ENCODE peak calls at places on chromosome 16, in ten cellular contexts. G is hypothalamus; Z is HL-60; N is C1 segment of cervical spinal cord; B is BE2C; L is NCI-H345; V is activated naive CD4-positive, alpha-beta T cell treated with anti-CD3 and anti-CD28 coated beads, Interleukin-2, amount 10 ng/mL, durations not matched to agents 7 days and 5 days; H is neural crest cell; P is B cell; I is glutamatergic neuron. S is an unnamed sample.

GRCh38 chr16:55965099-55965498 is 89.9 kb upstream of the CES5A start:
- DNase-seq in G (no peak), Z (no peak), N (no peak), B (no peak), L (no peak), V (no peak), H (no peak), P (no peak), I (no peak), S (no peak)

GRCh38 chr16:85387171-85387507 is 226.0 kb upstream of the GSE1 start:
- DNase-seq in G (no peak), Z (no peak), N (no peak), B (no peak), L (no peak), V (peak), H (no peak), P (no peak), I (no peak), S (no peak)

GRCh38 chr16:84548971-84549844 is 44.7 kb upstream of the MEAK7 start:
- DNase-seq in G (no peak), Z (no peak), N (no peak), B (no peak), L (no peak), V (peak), H (no peak), P (no peak), I (no peak), S (no peak)

GRCh38 chr16:49262501-49262900 is 19.1 kb downstream of the CBLN1 start:
- DNase-seq in G (no peak), Z (no peak), N (no peak), B (no peak), L (no peak), V (no peak), H (no peak), P (no peak), I (no peak), S (no peak)

GRCh38 chr16:53865492-53865863 is 161.5 kb downstream of the FTO start:
- DNase-seq in G (no peak), Z (peak), N (no peak), B (no peak), L (no peak), V (no peak), H (no peak), P (no peak), I (no peak), S (no peak)

GRCh38 chr16:82580293-82580900 is 46.4 kb upstream of the CDH13 start:
- DNase-seq in G (peak), Z (peak), N (no peak), B (no peak), L (peak), V (no peak), H (no peak), P (no peak), I (no peak), S (peak)

GRCh38 chr16:88804173-88804551 is 573 bp downstream of the CDT1 start:
- DNase-seq in G (no peak), Z (no peak), N (no peak), B (no peak), L (no peak), V (no peak), H (no peak), P (no peak), I (no peak), S (no peak)

GRCh38 chr16:83409347-83409746 is 398.4 kb upstream of the HSBP1 start:
- DNase-seq in G (no peak), Z (no peak), N (no peak), B (no peak), L (no peak), V (no peak), H (no peak), P (no peak), I (no peak), S (peak)

GRCh38 chr16:15857779-15858560 is 1.1 kb upstream of the MYH11 start:
- DNase-seq in G (no peak), Z (no peak), N (no peak), B (peak), L (no peak), V (no peak), H (peak), P (no peak), I (peak), S (peak)

GRCh38 chr16:81324808-81325207 is 10.0 kb downstream of the GAN start:
- DNase-seq in G (no peak), Z (no peak), N (no peak), B (no peak), L (no peak), V (no peak), H (no peak), P (no peak), I (no peak), S (no peak)

GRCh38 chr16:11232852-11233726 is 22.9 kb downstream of the SOCS1 start:
- DNase-seq in G (no peak), Z (peak), N (no peak), B (no peak), L (no peak), V (peak), H (no peak), P (peak), I (no peak), S (peak)

GRCh38 chr16:85029413-85029794 is 1.8 kb downstream of the KIAA0513 start:
- DNase-seq in G (no peak), Z (no peak), N (peak), B (peak), L (no peak), V (peak), H (no peak), P (no peak), I (no peak), S (no peak)

GRCh38 chr16:62540496-62540895 is 504.3 kb upstream of the CDH8 start:
- DNase-seq in G (no peak), Z (no peak), N (no peak), B (peak), L (no peak), V (no peak), H (no peak), P (no peak), I (no peak), S (no peak)

GRCh38 chr16:17396762-17397498 is 73.8 kb downstream of the XYLT1 start:
- DNase-seq in G (no peak), Z (no peak), N (no peak), B (peak), L (peak), V (no peak), H (no peak), P (no peak), I (no peak), S (peak)

GRCh38 chr16:27924411-27925118 is 138.9 kb downstream of the GSG1L start:
- DNase-seq in G (no peak), Z (no peak), N (no peak), B (no peak), L (no peak), V (no peak), H (no peak), P (no peak), I (no peak), S (no peak)

GRCh38 chr16:81357711-81358270 is 43.0 kb downstream of the GAN start:
- DNase-seq in G (no peak), Z (no peak), N (no peak), B (no peak), L (no peak), V (no peak), H (no peak), P (no peak), I (no peak), S (no peak)

GRCh38 chr16:65413861-65414260 is 292.0 kb upstream of the CDH11 start:
- DNase-seq in G (no peak), Z (no peak), N (no peak), B (no peak), L (no peak), V (no peak), H (no peak), P (no peak), I (no peak), S (no peak)

GRCh38 chr16:74896389-74897370 is 88.2 kb downstream of the WDR59 start:
- DNase-seq in G (no peak), Z (no peak), N (no peak), B (no peak), L (no peak), V (no peak), H (no peak), P (no peak), I (no peak), S (peak)

GRCh38 chr16:16100631-16101030 is 122.7 kb downstream of the ABCC6 start:
- DNase-seq in G (no peak), Z (no peak), N (no peak), B (no peak), L (no peak), V (no peak), H (no peak), P (peak), I (no peak), S (no peak)

GRCh38 chr16:75745242-75745641 is 19.0 kb upstream of the CPHXL start:
- DNase-seq in G (no peak), Z (no peak), N (no peak), B (no peak), L (no peak), V (no peak), H (no peak), P (no peak), I (no peak), S (no peak)

GRCh38 chr16:3625911-3626732 is 14.7 kb upstream of the SLX4 start:
- DNase-seq in G (no peak), Z (peak), N (no peak), B (no peak), L (no peak), V (no peak), H (no peak), P (no peak), I (no peak), S (no peak)

GRCh38 chr16:87608400-87608985 is 6.2 kb downstream of the JPH3 start:
- DNase-seq in G (peak), Z (no peak), N (no peak), B (no peak), L (no peak), V (peak), H (peak), P (no peak), I (no peak), S (peak)

GRCh38 chr16:65510850-65511249 is 389.0 kb upstream of the CDH11 start:
- DNase-seq in G (no peak), Z (no peak), N (no peak), B (no peak), L (no peak), V (no peak), H (no peak), P (no peak), I (no peak), S (no peak)

GRCh38 chr16:11964761-11965539 is at the start of gene TNFRSF17:
- DNase-seq in G (no peak), Z (no peak), N (no peak), B (no peak), L (no peak), V (no peak), H (no peak), P (no peak), I (no peak), S (no peak)

GRCh38 chr16:22050963-22051362 is 41.4 kb upstream of the VWA3A start:
- DNase-seq in G (no peak), Z (no peak), N (no peak), B (no peak), L (no peak), V (no peak), H (no peak), P (no peak), I (no peak), S (no peak)

GRCh38 chr16:86347916-86348555 is 162.3 kb upstream of the FOXF1 start:
- DNase-seq in G (no peak), Z (no peak), N (no peak), B (no peak), L (no peak), V (no peak), H (no peak), P (no peak), I (no peak), S (no peak)

GRCh38 chr16:74695450-74696422 is 4.9 kb downstream of the MLKL start:
- DNase-seq in G (peak), Z (peak), N (peak), B (peak), L (peak), V (peak), H (peak), P (peak), I (peak), S (peak)

GRCh38 chr16:69881141-69881540 is 70.0 kb upstream of the CLEC18A start:
- DNase-seq in G (no peak), Z (no peak), N (no peak), B (no peak), L (no peak), V (no peak), H (no peak), P (no peak), I (no peak), S (no peak)

GRCh38 chr16:2507052-2507678 is 6.6 kb upstream of the ATP6V0C start:
- DNase-seq in G (no peak), Z (peak), N (no peak), B (no peak), L (no peak), V (no peak), H (no peak), P (peak), I (no peak), S (no peak)

GRCh38 chr16:79360267-79360666 is 240.3 kb downstream of the MAF start:
- DNase-seq in G (no peak), Z (no peak), N (no peak), B (no peak), L (no peak), V (no peak), H (no peak), P (no peak), I (no peak), S (no peak)

GRCh38 chr16:55842369-55843104 is 9.6 kb upstream of the CES1 start:
- DNase-seq in G (peak), Z (peak), N (no peak), B (peak), L (peak), V (no peak), H (peak), P (peak), I (no peak), S (peak)

GRCh38 chr16:84387021-84387420 is 18.7 kb downstream of the ATP2C2 start:
- DNase-seq in G (no peak), Z (no peak), N (no peak), B (no peak), L (no peak), V (no peak), H (no peak), P (no peak), I (no peak), S (no peak)